ENCODE peak calls at places on chromosome 22, in nine cellular contexts. B is GM23338, T is GM12891, D is endothelial cell of umbilical vein, E is SK-N-MC, O is stomach, U is sigmoid colon, J is GM12878, G is esophagus muscularis mucosa. Z is an unnamed sample.

GRCh38 chr22:19203839-19204238 is 25.3 kb upstream of the SLC25A1 start:
- DNase-seq in B (no peak), T (no peak), D (no peak), E (no peak), O (no peak), U (peak), J (no peak), G (no peak), Z (no peak)

GRCh38 chr22:37971475-37972434 is 12.6 kb downstream of the SOX10 start:
- DNase-seq in B (peak), T (no peak), D (no peak), E (no peak), O (no peak), U (no peak), J (no peak), G (no peak), Z (no peak)

GRCh38 chr22:46057762-46058420 is 80.9 kb upstream of the WNT7B start:
- DNase-seq in B (no peak), T (peak), D (no peak), E (no peak), O (peak), U (peak), J (peak), G (no peak), Z (peak)

GRCh38 chr22:23218867-23219251 is 38.5 kb downstream of the BCR start:
- DNase-seq in B (peak), T (no peak), D (peak), E (no peak), O (peak), U (no peak), J (no peak), G (no peak), Z (peak)

GRCh38 chr22:26672060-26672471 is 14.7 kb downstream of the MIAT start:
- DNase-seq in B (no peak), T (no peak), D (no peak), E (no peak), O (no peak), U (no peak), J (no peak), G (no peak), Z (peak)

GRCh38 chr22:23219787-23220484 is 39.6 kb downstream of the BCR start:
- DNase-seq in B (no peak), T (peak), D (peak), E (no peak), O (peak), U (no peak), J (peak), G (no peak), Z (peak)

GRCh38 chr22:29029202-29030000 is 32.2 kb downstream of the C22orf31 start:
- DNase-seq in B (no peak), T (no peak), D (no peak), E (no peak), O (no peak), U (no peak), J (no peak), G (no peak), Z (no peak)

GRCh38 chr22:20431520-20432237 is 5.9 kb downstream of the SCARF2 start:
- DNase-seq in B (peak), T (no peak), D (no peak), E (no peak), O (no peak), U (peak), J (no peak), G (no peak), Z (no peak)

GRCh38 chr22:39995346-39996252 is 845 bp downstream of the FAM83F start:
- DNase-seq in B (no peak), T (no peak), D (no peak), E (no peak), O (peak), U (no peak), J (no peak), G (no peak), Z (peak)

GRCh38 chr22:48755332-48755949 is 1072.2 kb downstream of the BRD1 start:
- DNase-seq in B (no peak), T (no peak), D (no peak), E (no peak), O (peak), U (peak), J (no peak), G (peak), Z (no peak)

GRCh38 chr22:23763579-23764331 is 965 bp downstream of the C22orf15 start:
- DNase-seq in B (peak), T (peak), D (no peak), E (no peak), O (no peak), U (no peak), J (no peak), G (no peak), Z (no peak)

DNA sequence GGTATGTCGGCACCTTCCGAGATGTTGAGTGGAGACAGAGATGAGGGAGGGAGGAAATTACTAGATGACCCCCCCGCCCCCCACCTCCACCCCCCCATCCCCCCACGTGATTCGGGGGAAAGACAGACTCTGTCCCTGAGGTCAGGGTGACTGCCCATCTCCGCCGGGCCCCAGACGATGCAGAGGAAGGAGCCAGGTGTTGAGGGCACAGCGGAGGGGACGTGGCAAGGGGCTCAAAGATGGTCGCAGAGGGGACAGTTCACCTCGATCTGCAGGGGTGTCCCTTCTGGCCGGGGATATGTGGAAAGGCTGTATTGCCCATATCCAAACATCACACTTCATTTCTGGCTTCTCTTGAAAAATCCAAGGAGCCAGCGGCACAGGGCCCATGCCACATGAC is 14.1 kb downstream of the PHF21B start:
- DNase-seq in B (no peak), T (no peak), D (no peak), E (no peak), O (no peak), U (no peak), J (no peak), G (no peak), Z (no peak)
- TF ChIP-seq POLR2AphosphoS5 in B (no peak), T (no peak), D (no peak), E (no peak), O (no peak), U (no peak), J (no peak), G (no peak), Z (no peak)

GRCh38 chr22:17222503-17222902 is 3.3 kb upstream of the ADA2 start:
- DNase-seq in B (no peak), T (no peak), D (no peak), E (no peak), O (no peak), U (no peak), J (no peak), G (no peak), Z (no peak)
- TF ChIP-seq POLR2AphosphoS5 in B (no peak), T (no peak), D (no peak), E (no peak), O (no peak), U (no peak), J (no peak), G (no peak), Z (no peak)

DNA sequence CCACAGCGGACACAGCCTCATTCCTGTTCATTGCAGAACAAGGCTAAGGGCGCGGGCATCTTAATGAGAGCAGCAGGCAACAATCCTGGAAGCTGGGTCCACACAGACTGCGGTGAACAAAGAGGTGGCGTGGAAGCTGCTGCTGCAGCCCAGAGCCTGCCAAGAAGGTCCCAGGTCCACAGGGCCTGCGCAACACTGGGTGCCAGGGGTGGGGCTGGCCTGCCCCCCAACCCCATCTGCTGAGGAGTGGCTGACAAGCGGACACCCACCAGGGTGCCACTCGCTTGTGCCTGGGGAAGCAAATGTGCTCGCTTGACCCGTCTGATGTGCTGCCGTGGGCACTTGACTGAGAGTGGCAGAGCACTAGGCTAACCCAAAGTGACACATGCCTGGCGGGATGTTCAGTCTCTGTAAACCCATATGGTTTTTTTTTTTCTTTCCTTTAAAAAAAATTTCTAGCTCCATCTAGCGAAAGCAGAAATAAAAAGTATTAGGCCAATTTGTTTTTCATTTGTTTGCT is 83.2 kb upstream of the PITPNB start:
- DNase-seq in B (no peak), T (no peak), D (no peak), E (no peak), O (no peak), U (no peak), J (no peak), G (no peak), Z (no peak)
- TF ChIP-seq POLR2AphosphoS5 in B (no peak), T (no peak), D (no peak), E (no peak), O (no peak), U (no peak), J (no peak), G (no peak), Z (no peak)

GRCh38 chr22:36856121-36856791 is 4.5 kb upstream of the NCF4 start:
- DNase-seq in B (peak), T (peak), D (peak), E (peak), O (peak), U (peak), J (no peak), G (peak), Z (peak)
- TF ChIP-seq POLR2AphosphoS5 in B (no peak), T (no peak), D (no peak), E (no peak), O (peak), U (peak), J (no peak), G (no peak), Z (no peak)

GRCh38 chr22:41048791-41049717 is 43.3 kb upstream of the EP300 start:
- DNase-seq in B (peak), T (no peak), D (peak), E (peak), O (peak), U (peak), J (no peak), G (peak), Z (peak)
- TF ChIP-seq POLR2AphosphoS5 in B (no peak), T (no peak), D (no peak), E (no peak), O (no peak), U (no peak), J (no peak), G (peak), Z (no peak)

GRCh38 chr22:25122136-25122764 is 77.4 kb upstream of the CRYBB3 start:
- DNase-seq in B (no peak), T (no peak), D (no peak), E (no peak), O (no peak), U (no peak), J (no peak), G (no peak), Z (no peak)

GRCh38 chr22:25119609-25120008 is 80.0 kb upstream of the CRYBB3 start:
- DNase-seq in B (no peak), T (no peak), D (no peak), E (no peak), O (no peak), U (no peak), J (no peak), G (no peak), Z (no peak)

GRCh38 chr22:25123677-25124076 is 76.0 kb upstream of the CRYBB3 start:
- DNase-seq in B (no peak), T (no peak), D (no peak), E (no peak), O (no peak), U (no peak), J (no peak), G (no peak), Z (no peak)

GRCh38 chr22:25120093-25120561 is 79.5 kb upstream of the CRYBB3 start:
- DNase-seq in B (peak), T (no peak), D (peak), E (no peak), O (peak), U (no peak), J (no peak), G (no peak), Z (peak)

GRCh38 chr22:25120761-25121212 is 78.9 kb upstream of the CRYBB3 start:
- DNase-seq in B (no peak), T (no peak), D (peak), E (no peak), O (peak), U (no peak), J (no peak), G (no peak), Z (peak)
- TF ChIP-seq POLR2AphosphoS5 in B (no peak), T (no peak), D (peak), E (no peak), O (peak), U (no peak), J (no peak), G (no peak), Z (no peak)

GRCh38 chr22:17566776-17567175 is 3.5 kb downstream of the SLC25A18 start:
- DNase-seq in B (no peak), T (no peak), D (no peak), E (no peak), O (no peak), U (no peak), J (no peak), G (no peak), Z (no peak)

GRCh38 chr22:17569971-17570511 is 6.7 kb downstream of the SLC25A18 start:
- DNase-seq in B (no peak), T (no peak), D (peak), E (no peak), O (no peak), U (peak), J (no peak), G (no peak), Z (no peak)

GRCh38 chr22:17575681-17576080 is 12.4 kb downstream of the SLC25A18 start:
- DNase-seq in B (no peak), T (no peak), D (no peak), E (no peak), O (no peak), U (no peak), J (no peak), G (no peak), Z (no peak)

GRCh38 chr22:17575151-17575550 is 11.9 kb downstream of the SLC25A18 start:
- DNase-seq in B (no peak), T (no peak), D (no peak), E (no peak), O (no peak), U (no peak), J (no peak), G (no peak), Z (no peak)

DNA sequence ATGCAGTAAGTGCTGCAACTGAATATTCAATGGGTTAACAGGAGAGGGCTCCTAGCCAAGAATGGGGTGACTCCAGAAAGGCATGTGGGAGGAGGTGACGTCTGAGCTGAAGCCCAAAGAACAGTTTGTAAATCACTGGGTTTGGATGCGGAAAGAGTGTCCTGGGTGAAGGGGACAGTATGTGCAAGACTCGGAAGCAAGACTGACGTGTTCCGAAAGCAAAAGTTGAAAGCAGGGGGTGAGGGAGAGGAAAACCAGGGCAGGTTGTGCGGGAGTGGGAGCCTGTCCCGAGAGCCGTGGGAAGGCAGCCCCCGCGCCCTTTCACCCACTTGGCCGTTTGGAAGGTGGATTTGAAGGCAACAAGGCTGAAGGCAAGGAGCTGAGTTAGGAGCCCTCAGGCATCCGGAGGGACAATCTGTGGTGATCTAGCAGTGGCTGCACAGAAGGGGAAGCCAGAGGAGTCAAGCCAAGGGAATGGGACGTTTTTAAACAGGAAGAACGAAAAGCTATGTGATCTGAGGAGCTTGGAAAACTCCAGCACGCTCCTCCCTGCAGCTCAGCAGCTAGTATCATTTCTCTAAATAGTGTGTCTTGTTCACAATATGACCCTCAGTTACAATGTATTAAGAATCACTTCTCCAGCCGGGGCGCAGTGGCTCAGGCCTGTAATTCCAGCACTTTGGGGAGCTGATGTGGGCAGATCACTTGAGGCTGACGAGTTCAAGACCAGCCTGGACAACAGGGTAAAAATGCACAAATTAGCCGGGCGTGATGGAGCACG is 7.7 kb downstream of the SLC25A18 start:
- DNase-seq in B (no peak), T (no peak), D (no peak), E (no peak), O (peak), U (peak), J (no peak), G (peak), Z (peak)
- TF ChIP-seq POLR2AphosphoS5 in B (no peak), T (no peak), D (no peak), E (no peak), O (peak), U (peak), J (no peak), G (peak), Z (peak)

DNA sequence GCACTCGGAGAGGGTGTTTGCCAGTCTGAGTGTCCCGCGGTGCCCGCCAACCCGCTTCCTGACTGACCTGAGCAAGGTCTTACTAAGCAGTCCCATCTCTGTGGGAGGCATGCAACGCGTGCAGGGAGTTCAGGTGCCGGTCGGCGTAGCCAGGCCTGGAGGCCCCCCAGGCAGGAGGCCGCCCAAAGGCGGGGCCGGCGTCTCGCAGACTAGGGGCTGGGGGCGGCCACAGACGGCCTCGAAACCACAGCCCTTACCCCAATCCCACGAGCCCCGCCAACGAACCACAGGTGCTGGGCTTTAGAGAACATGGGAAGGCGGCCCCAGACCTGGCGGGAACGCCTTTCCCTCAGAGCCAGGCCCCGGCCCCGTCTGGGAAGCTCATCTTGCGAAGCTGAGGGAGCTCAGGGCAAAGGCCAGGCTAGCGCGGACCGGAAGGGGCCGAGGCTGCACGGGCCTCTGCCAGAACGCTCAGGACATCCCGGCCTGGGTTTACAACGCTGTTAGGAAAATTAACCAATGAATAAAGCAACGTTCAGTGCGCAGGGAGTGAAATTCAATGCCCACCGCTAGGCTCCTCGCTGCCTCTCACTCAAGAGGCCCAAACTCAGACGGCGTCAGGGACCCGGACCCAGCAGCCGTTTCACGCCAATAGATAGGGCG is 2.1 kb upstream of the MTFP1 start:
- DNase-seq in B (peak), T (no peak), D (no peak), E (no peak), O (no peak), U (peak), J (no peak), G (no peak), Z (peak)
- TF ChIP-seq POLR2AphosphoS5 in B (peak), T (peak), D (no peak), E (peak), O (no peak), U (peak), J (peak), G (peak), Z (peak)

Z was measured in transverse colon.